ENCODE peak calls at places on chromosomes 5 and 9, in eight cellular contexts. Z, P, W, O, M, Q, C and D are unnamed samples.

GRCh38 chr5:74130141-74130897 is 504.3 kb downstream of the ARHGEF28 start:
- DNase-seq in W (no peak), Q (no peak), O (no peak), P (no peak), M (no peak), C (no peak), Z (no peak), D (no peak)

GRCh38 chr9:124724415-124725067 is 46.6 kb downstream of the NR6A1 start:
- DNase-seq in Q (no peak), W (no peak), C (no peak), Z (no peak), P (no peak), M (no peak), O (no peak), D (no peak)

GRCh38 chr5:159095218-159095617 is 4.5 kb downstream of the EBF1 start:
- DNase-seq in Q (no peak), Z (no peak), P (no peak), O (no peak), C (peak; percentile 85), M (no peak), W (no peak), D (no peak)

GRCh38 chr9:87548159-87548558 is 50.5 kb downstream of the DAPK1 start:
- DNase-seq in Z (no peak), C (no peak), W (no peak), O (no peak), P (no peak), M (no peak), Q (no peak), D (no peak)

GRCh38 chr9:27333241-27334052 is 36.5 kb upstream of the EQTN start:
- DNase-seq in C (no peak), W (peak; percentile 34), Q (peak; percentile 64), O (peak; percentile 69), M (peak; percentile 77), Z (peak; percentile 58), P (peak; percentile 82), D (peak; percentile 85)

GRCh38 chr9:7439355-7439978 is 360.1 kb downstream of the DMAC1 start:
- DNase-seq in C (no peak), M (no peak), W (no peak), P (no peak), Q (no peak), Z (no peak), O (no peak), D (no peak)

GRCh38 chr9:116494815-116495634 is 192.1 kb upstream of the TRIM32 start:
- DNase-seq in P (no peak), Z (no peak), W (peak; percentile 53), Q (no peak), C (no peak), O (peak; percentile 43), M (no peak), D (no peak)

GRCh38 chr5:127426661-127427060 is 90.8 kb upstream of the PRRC1 start:
- DNase-seq in O (no peak), C (no peak), P (no peak), W (no peak), Q (no peak), Z (no peak), M (no peak), D (no peak)

GRCh38 chr9:97564291-97565175 is 63.1 kb downstream of the TMOD1 start:
- DNase-seq in M (no peak), P (peak; percentile 54), Z (peak; percentile 60), C (no peak), O (peak; percentile 39), W (no peak), Q (no peak), D (peak; percentile 71)

GRCh38 chr9:133601746-133602145 is 7.4 kb downstream of the FAM163B start:
- DNase-seq in O (no peak), P (no peak), M (no peak), C (peak; percentile 57), Z (no peak), Q (no peak), W (no peak), D (no peak)